ENCODE peak calls at places on chromosomes 1 and 21, in nine cellular contexts. O is stimulated activated naive B cell treated with anti-CD40 and anti-IgM and Interleukin-4, amounts not matched to agents 10 μg/mL and 1 μg/mL and 100 μg/mL, for 72 hours; R is tibial artery; S is AG08395; J is M059J; M is nephron progenitor cell; P is occipital lobe; U is kidney glomerular epithelial cell; N is A549. T is an unnamed sample.

GRCh38 chr1:56508523-56508983 is 70.8 kb downstream of the PLPP3 start:
- DNase-seq in O (no peak), R (peak; percentile 87), S (peak; percentile 17), J (peak; percentile 34), M (no peak), P (no peak), U (peak; percentile 21), N (peak; percentile 18), T (no peak)

GRCh38 chr1:236069796-236070195 is 4.9 kb upstream of the NID1 start:
- DNase-seq in O (no peak), R (no peak), S (no peak), J (no peak), M (no peak), P (no peak), U (no peak), N (no peak), T (no peak)

GRCh38 chr1:99852648-99853047 is 2.5 kb downstream of the AGL start:
- DNase-seq in O (no peak), R (no peak), S (no peak), J (no peak), M (no peak), P (no peak), U (no peak), N (no peak), T (no peak)

GRCh38 chr1:112262301-112262700 is 133.7 kb upstream of the CTTNBP2NL start:
- DNase-seq in O (no peak), R (no peak), S (no peak), J (no peak), M (no peak), P (no peak), U (no peak), N (no peak), T (no peak)

GRCh38 chr1:231160851-231161710 is 777 bp upstream of the TRIM67 start:
- DNase-seq in O (no peak), R (no peak), S (no peak), J (no peak), M (peak; percentile 32), P (peak; percentile 47), U (no peak), N (no peak), T (no peak)

GRCh38 chr1:237007147-237007881 is 3.1 kb upstream of the MT1HL1 start:
- DNase-seq in O (no peak), R (no peak), S (no peak), J (no peak), M (no peak), P (no peak), U (no peak), N (no peak), T (no peak)

GRCh38 chr1:83011270-83011669 is 987.7 kb downstream of the TTLL7 start:
- DNase-seq in O (no peak), R (no peak), S (no peak), J (no peak), M (no peak), P (no peak), U (no peak), N (no peak), T (no peak)

GRCh38 chr1:224499204-224499603 is 64.6 kb upstream of the WDR26 start:
- DNase-seq in O (no peak), R (no peak), S (no peak), J (peak; percentile 59), M (no peak), P (no peak), U (peak; percentile 30), N (no peak), T (no peak)

GRCh38 chr21:44890338-44890931 is 16.9 kb upstream of the PTTG1IP start:
- DNase-seq in O (no peak), R (no peak), S (no peak), J (no peak), M (no peak), P (no peak), U (no peak), N (no peak), T (no peak)

GRCh38 chr1:112954945-112955677 is 885 bp downstream of the SLC16A1 start:
- DNase-seq in O (peak; percentile 54), R (peak; percentile 75), S (peak; percentile 50), J (peak; percentile 77), M (peak; percentile 73), P (peak; percentile 32), U (peak; percentile 80), N (peak; percentile 66), T (peak; percentile 47)

GRCh38 chr1:9737716-9738115 is 86.0 kb downstream of the CLSTN1 start:
- DNase-seq in O (no peak), R (no peak), S (no peak), J (no peak), M (no peak), P (no peak), U (no peak), N (no peak), T (no peak)

GRCh38 chr1:202752799-202753198 is 42.5 kb upstream of the SYT2 start:
- DNase-seq in O (no peak), R (no peak), S (no peak), J (peak; percentile 4), M (no peak), P (no peak), U (no peak), N (no peak), T (no peak)

GRCh38 chr1:225653463-225654276 is 747 bp upstream of the ENAH start:
- DNase-seq in O (peak; percentile 6), R (peak; percentile 90), S (peak; percentile 54), J (peak; percentile 76), M (peak; percentile 63), P (peak; percentile 57), U (peak; percentile 48), N (peak; percentile 75), T (peak; percentile 79)

GRCh38 chr1:3564921-3565831 is 46.1 kb downstream of the MEGF6 start:
- DNase-seq in O (peak; percentile 15), R (no peak), S (peak; percentile 72), J (no peak), M (peak; percentile 63), P (no peak), U (no peak), N (no peak), T (no peak)

GRCh38 chr1:60274422-60275419 is 201.2 kb upstream of the C1orf87 start:
- DNase-seq in O (no peak), R (no peak), S (no peak), J (no peak), M (no peak), P (no peak), U (no peak), N (no peak), T (no peak)

T was measured in uterus.